ENCODE peak calls at places on chromosomes 1 and 21, in ten cellular contexts. B is mucosa of descending colon; J is A673; W is HepG2; O is CD8-positive, alpha-beta T cell; G is PC-3; T is thoracic aorta; P is prostate gland; L is upper lobe of right lung; Y is heart right ventricle. X is an unnamed sample.

GRCh38 chr21:33642896-33643657 is 776 bp downstream of the ITSN1 start:
- DNase-seq in T (no peak), W (no peak), Y (peak; percentile 46), L (peak; percentile 75), J (peak; percentile 40), P (peak; percentile 10), G (peak; percentile 38), B (peak; percentile 71), O (peak; percentile 12), X (no peak)

GRCh38 chr1:7007902-7008301 is 222.6 kb downstream of the CAMTA1 start:
- DNase-seq in O (no peak), J (no peak), B (no peak), G (no peak), P (no peak), T (no peak), W (no peak), Y (no peak), L (no peak), X (no peak)

GRCh38 chr1:87224209-87224608 is 104.5 kb upstream of the LMO4 start:
- DNase-seq in W (no peak), P (no peak), G (peak; percentile 96), L (no peak), Y (no peak), O (no peak), T (no peak), J (peak; percentile 39), B (no peak), X (no peak)

GRCh38 chr1:54627181-54627580 is 3.9 kb upstream of the FAM151A start:
- DNase-seq in O (no peak), B (no peak), W (no peak), P (no peak), L (no peak), J (no peak), G (no peak), Y (no peak), T (no peak), X (no peak)

GRCh38 chr1:6646499-6647148 is 22.0 kb downstream of the THAP3 start:
- DNase-seq in W (peak; percentile 30), L (no peak), O (peak; percentile 19), T (no peak), P (peak; percentile 29), B (no peak), Y (no peak), J (peak; percentile 71), G (peak; percentile 68), X (no peak)

GRCh38 chr1:57061369-57061768 is 95.6 kb upstream of the C8B start:
- DNase-seq in T (no peak), B (no peak), G (no peak), P (no peak), O (no peak), Y (no peak), J (no peak), L (no peak), W (peak; percentile 76), X (no peak)

GRCh38 chr1:40383095-40383487 is 9.6 kb downstream of the SMAP2 start:
- DNase-seq in J (peak; percentile 87), W (no peak), Y (no peak), T (no peak), P (peak; percentile 35), O (no peak), G (no peak), B (no peak), L (no peak), X (no peak)

GRCh38 chr1:53145942-53146708 is 3.7 kb upstream of the SLC1A7 start:
- DNase-seq in J (peak; percentile 91), O (no peak), L (peak; percentile 75), B (peak; percentile 47), P (no peak), G (peak; percentile 99), Y (peak; percentile 30), T (no peak), W (peak; percentile 85), X (no peak)

GRCh38 chr1:29590583-29591555 is 354.5 kb downstream of the PTPRU start:
- DNase-seq in T (no peak), Y (no peak), L (no peak), B (no peak), P (no peak), O (no peak), W (no peak), J (peak; percentile 5), G (peak; percentile 97), X (no peak)

GRCh38 chr21:26120833-26121232 is 49.7 kb downstream of the APP start:
- DNase-seq in G (no peak), B (no peak), O (no peak), W (no peak), J (no peak), P (no peak), Y (no peak), L (no peak), T (no peak), X (no peak)

GRCh38 chr1:84347547-84348239 is 46.2 kb downstream of the SAMD13 start:
- DNase-seq in P (no peak), G (no peak), B (no peak), O (no peak), L (no peak), Y (no peak), T (no peak), J (no peak), W (no peak), X (no peak)

GRCh38 chr1:214717323-214717722 is 114.3 kb downstream of the CENPF start:
- DNase-seq in J (no peak), G (peak; percentile 61), Y (no peak), B (no peak), P (no peak), T (no peak), W (no peak), L (no peak), O (no peak), X (no peak)

GRCh38 chr1:154418062-154418897 is 13.1 kb downstream of the IL6R start:
- DNase-seq in G (peak; percentile 99), Y (no peak), L (peak; percentile 88), O (peak; percentile 30), P (peak; percentile 95), T (no peak), W (peak; percentile 99), J (no peak), B (peak; percentile 78), X (peak; percentile 71)

GRCh38 chr1:98086156-98086555 is 165.3 kb upstream of the DPYD start:
- DNase-seq in Y (no peak), T (no peak), L (no peak), B (no peak), J (no peak), O (no peak), P (no peak), G (peak; percentile 39), W (no peak), X (no peak)

GRCh38 chr1:43441166-43441893 is 12.4 kb downstream of the HYI start:
- DNase-seq in T (no peak), L (no peak), Y (no peak), W (no peak), O (no peak), J (no peak), B (no peak), G (no peak), P (no peak), X (no peak)

GRCh38 chr1:31795801-31796621 is 19.8 kb downstream of the SPOCD1 start:
- DNase-seq in J (peak; percentile 92), W (no peak), O (no peak), G (peak; percentile 39), P (no peak), L (no peak), Y (no peak), B (no peak), T (no peak), X (no peak)

GRCh38 chr1:24415910-24416665 is 486 bp downstream of the NIPAL3 start:
- DNase-seq in B (peak; percentile 63), P (peak; percentile 34), J (no peak), L (no peak), G (peak; percentile 34), Y (peak; percentile 14), T (no peak), W (no peak), O (no peak), X (peak; percentile 44)

GRCh38 chr1:178057863-178058576 is 35.9 kb upstream of the RASAL2 start:
- DNase-seq in J (peak; percentile 71), L (no peak), O (no peak), B (no peak), P (no peak), G (no peak), W (no peak), Y (peak; percentile 72), T (no peak), X (no peak)

DNA sequence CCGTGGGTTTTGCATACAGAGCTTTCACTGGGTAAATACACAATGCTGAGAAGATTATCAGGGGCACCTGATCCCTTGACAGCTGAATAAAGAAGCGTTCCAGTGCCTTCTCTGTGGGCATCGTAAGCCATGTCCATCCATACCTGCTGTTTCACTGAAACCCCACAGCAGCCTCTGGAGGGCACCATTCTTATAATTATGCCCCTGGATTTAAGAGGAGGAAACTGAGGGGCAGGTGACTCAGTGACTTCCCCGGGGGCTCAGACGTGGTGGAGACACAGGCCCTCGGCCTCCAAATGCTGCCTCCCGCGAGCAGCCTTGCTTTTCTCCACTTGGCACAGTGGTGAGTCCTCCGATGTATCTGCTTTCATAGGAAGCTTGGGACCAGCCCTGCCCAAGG is 56.7 kb downstream of the B3GALT5 start:
- DNase-seq in W (no peak), O (no peak), Y (no peak), B (no peak), T (no peak), G (no peak), J (no peak), L (no peak), P (no peak), X (no peak)
- TF ChIP-seq CTCF in W (no peak), O (no peak), Y (no peak), B (no peak), T (no peak), G (no peak), J (no peak), L (no peak), P (no peak), X (no peak)

GRCh38 chr1:207823531-207823879 is 71.7 kb downstream of the CD46 start:
- DNase-seq in J (no peak), O (no peak), T (no peak), B (no peak), P (no peak), G (no peak), Y (no peak), L (no peak), W (no peak), X (no peak)
- H3K4me3 ChIP-seq in J (no peak overlapping the region), O (peak overlapping the region; percentile 70), T (peak overlapping the region; percentile 80), B (peak overlapping the region; percentile 54), P (peak overlapping the region; percentile 74), G (no peak overlapping the region), Y (peak overlapping the region; percentile 77), L (peak overlapping the region; percentile 71), W (peak overlapping the region; percentile 62), X (peak overlapping the region; percentile 82)

GRCh38 chr1:44811234-44811633 is 2.9 kb downstream of the BTBD19 start:
- DNase-seq in P (no peak), G (no peak), L (peak; percentile 12), W (no peak), Y (peak; percentile 6), B (peak; percentile 20), O (no peak), J (peak; percentile 39), T (no peak), X (no peak)
- H3K4me1 ChIP-seq in P (peaks cover 10% of the 10 kb centered on the region), G (peaks cover 51% of the 10 kb centered on the region), L (peaks cover 70% of the 10 kb centered on the region), W (peaks cover 71% of the 10 kb centered on the region), Y (peaks cover 37% of the 10 kb centered on the region), B (peaks cover 46% of the 10 kb centered on the region), O (peaks cover 77% of the 10 kb centered on the region), J (peaks cover 55% of the 10 kb centered on the region), T (peaks cover 72% of the 10 kb centered on the region), X (peaks cover 43% of the 10 kb centered on the region)

DNA sequence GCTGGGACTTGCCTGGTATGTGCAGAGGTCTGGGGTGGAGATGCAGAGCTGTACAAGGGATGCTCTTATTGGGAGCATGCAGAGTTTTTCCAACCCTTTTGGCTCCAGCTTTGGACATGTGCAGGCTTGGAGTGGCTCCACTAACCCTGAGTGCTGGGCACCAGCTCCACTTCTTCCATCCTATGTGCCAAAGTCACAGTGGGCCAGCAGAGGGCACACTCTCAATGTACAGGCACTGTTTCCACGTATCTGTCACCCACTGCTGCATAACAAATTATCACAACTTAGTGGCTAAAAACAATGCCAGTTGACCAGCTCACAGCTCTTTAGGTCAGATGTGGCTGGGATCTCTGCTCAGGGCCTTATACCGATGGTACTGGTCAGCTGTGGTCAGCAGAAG is 631.8 kb downstream of the AJAP1 start:
- DNase-seq in T (no peak), J (peak; percentile 4), L (no peak), G (no peak), W (no peak), Y (no peak), O (peak; percentile 59), B (peak; percentile 29), P (no peak), X (no peak)
- TF ChIP-seq CTCF in T (no peak), J (peak; percentile 27), L (peak; percentile 16), G (peak; percentile 46), W (no peak), Y (no peak), O (no peak), B (no peak), P (no peak), X (no peak)

X was measured in breast epithelium.